ENCODE peak calls at places on chromosomes 11 and 22, in four cellular contexts. N, L, Q and Y are unnamed samples.

GRCh38 chr11:134036484-134037092 is 32.3 kb upstream of the JAM3 start:
- ATAC-seq in N (no peak), L (no peak), Q (peak; percentile 32), Y (peak; percentile 25)

GRCh38 chr22:19177164-19178064 is 1.1 kb downstream of the SLC25A1 start:
- ATAC-seq in N (no peak), L (no peak), Q (no peak), Y (no peak)

GRCh38 chr11:16028406-16028805 is 327.9 kb downstream of the SOX6 start:
- ATAC-seq in N (no peak), L (no peak), Q (no peak), Y (no peak)

GRCh38 chr11:134541951-134542350 is 129.9 kb upstream of the B3GAT1 start:
- ATAC-seq in N (no peak), L (no peak), Q (no peak), Y (no peak)

GRCh38 chr11:61002598-61002997 is 31.1 kb downstream of the CD6 start:
- ATAC-seq in N (no peak), L (no peak), Q (no peak), Y (no peak)

GRCh38 chr11:96272542-96273306 is 70.3 kb downstream of the MAML2 start:
- ATAC-seq in N (peak; percentile 93), L (no peak), Q (no peak), Y (no peak)

GRCh38 chr11:35276396-35276795 is 137.4 kb downstream of the CD44 start:
- ATAC-seq in N (peak; percentile 98), L (peak; percentile 33), Q (no peak), Y (no peak)

GRCh38 chr11:67572747-67573419 is 10.7 kb upstream of the GSTP1 start:
- ATAC-seq in N (peak; percentile 40), L (peak; percentile 80), Q (peak; percentile 44), Y (no peak)

GRCh38 chr22:32748509-32748908 is 53.0 kb upstream of the TIMP3 start:
- ATAC-seq in N (no peak), L (no peak), Q (no peak), Y (no peak)

GRCh38 chr11:120991830-120992686 is 31.8 kb upstream of the TBCEL start:
- ATAC-seq in N (peak; percentile 17), L (no peak), Q (no peak), Y (no peak)

GRCh38 chr11:22674470-22675426 is 8.3 kb downstream of the GAS2 start:
- ATAC-seq in N (peak; percentile 75), L (no peak), Q (no peak), Y (no peak)

GRCh38 chr22:33906954-33907353 is 13.3 kb downstream of the LARGE1 start:
- ATAC-seq in N (no peak), L (no peak), Q (no peak), Y (no peak)

GRCh38 chr11:20035701-20036601 is 124.3 kb downstream of the DBX1 start:
- ATAC-seq in N (peak; percentile 84), L (peak; percentile 94), Q (no peak), Y (no peak)

GRCh38 chr11:112057170-112057569 is 16.6 kb downstream of the PIH1D2 start:
- ATAC-seq in N (no peak), L (no peak), Q (no peak), Y (no peak)

GRCh38 chr22:30453731-30454510 is 17.9 kb downstream of the SEC14L3 start:
- ATAC-seq in N (no peak), L (no peak), Q (peak; percentile 42), Y (no peak)

GRCh38 chr11:63670738-63671321 is 346 bp downstream of the ATL3 start:
- ATAC-seq in N (peak; percentile 29), L (peak; percentile 72), Q (peak; percentile 19), Y (peak; percentile 67)

GRCh38 chr11:12242071-12242672 is 131.8 kb downstream of the MICAL2 start:
- ATAC-seq in N (no peak), L (no peak), Q (no peak), Y (no peak)

GRCh38 chr22:43232445-43232844 is 45.5 kb upstream of the TTLL12 start:
- ATAC-seq in N (no peak), L (no peak), Q (no peak), Y (no peak)